ENCODE peak calls at places on chromosomes 11 and 22, in four cellular contexts. F, X, U and J are unnamed samples.
A peak's percentile ranks its signal among the peaks of the same experiment; 100 is the strongest.

GRCh38 chr22:44172370-44173108 is 8.2 kb upstream of the PARVG start:
- DNase-seq in F (no peak), X (peak; percentile 94), U (no peak), J (peak; percentile 76)

GRCh38 chr11:34960277-34960676 is 43.9 kb downstream of the PDHX start:
- DNase-seq in F (no peak), X (no peak), U (no peak), J (peak; percentile 21)

GRCh38 chr11:123168236-123168635 is 26.8 kb downstream of the CLMP start:
- DNase-seq in F (no peak), X (peak; percentile 18), U (no peak), J (no peak)

GRCh38 chr11:75185866-75186265 is 35.0 kb downstream of the SLCO2B1 start:
- DNase-seq in F (no peak), X (no peak), U (no peak), J (no peak)

GRCh38 chr11:100739636-100740035 is 52.5 kb downstream of the ARHGAP42 start:
- DNase-seq in F (no peak), X (no peak), U (no peak), J (no peak)

GRCh38 chr11:76048763-76049162 is 157.5 kb downstream of the WNT11 start:
- DNase-seq in F (peak; percentile 9), X (no peak), U (no peak), J (no peak)

GRCh38 chr22:27480487-27480886 is 321.1 kb downstream of the MN1 start:
- DNase-seq in F (no peak), X (no peak), U (no peak), J (no peak)

GRCh38 chr11:27227744-27228143 is 135.3 kb downstream of the CCDC34 start:
- DNase-seq in F (no peak), X (no peak), U (no peak), J (no peak)

GRCh38 chr11:100010393-100010792 is 676.7 kb upstream of the ARHGAP42 start:
- DNase-seq in F (no peak), X (no peak), U (no peak), J (no peak)